ENCODE peak calls at places on chromosomes 2 and 18, in five cellular contexts. R is transverse colon, P is HCT116, F is GM12892, Y is suprapubic skin. E is an unnamed sample.

GRCh38 chr2:81835318-81836000 is 1530.9 kb upstream of the LRRTM1 start:
- DNase-seq in R (no peak), P (no peak), F (no peak), Y (no peak), E (no peak)

GRCh38 chr2:10332402-10333246 is 29.9 kb downstream of the HPCAL1 start:
- DNase-seq in R (no peak), P (no peak), F (no peak), Y (no peak), E (no peak)

GRCh38 chr2:190853659-190854386 is 26.8 kb upstream of the GLS start:
- DNase-seq in R (no peak), P (no peak), F (no peak), Y (no peak), E (no peak)

GRCh38 chr2:201406077-201406662 is 45.1 kb downstream of the TRAK2 start:
- DNase-seq in R (no peak), P (no peak), F (no peak), Y (no peak), E (no peak)

GRCh38 chr2:216520156-216520555 is 21.5 kb downstream of the RPL37A start:
- DNase-seq in R (no peak), P (no peak), F (no peak), Y (no peak), E (no peak)

GRCh38 chr18:22831441-22831904 is 101.7 kb upstream of the RBBP8 start:
- DNase-seq in R (peak), P (peak), F (no peak), Y (no peak), E (no peak)

GRCh38 chr2:196486145-196486544 is 153.4 kb upstream of the CCDC150 start:
- DNase-seq in R (no peak), P (no peak), F (no peak), Y (no peak), E (no peak)

GRCh38 chr2:37570773-37571570 is 100.5 kb downstream of the CDC42EP3 start:
- DNase-seq in R (no peak), P (no peak), F (no peak), Y (peak), E (no peak)

GRCh38 chr18:22337311-22337710 is 80.4 kb downstream of the CTAGE1 start:
- DNase-seq in R (no peak), P (no peak), F (no peak), Y (no peak), E (no peak)

GRCh38 chr2:8457620-8458255 is 224.1 kb upstream of the ID2 start:
- DNase-seq in R (peak), P (no peak), F (no peak), Y (no peak), E (peak)
- TF ChIP-seq POLR2AphosphoS5 in R (peak), P (no peak), F (no peak), Y (no peak), E (no peak)

GRCh38 chr2:231450548-231450989 is 13.7 kb downstream of the NCL start:
- DNase-seq in R (no peak), P (no peak), F (no peak), Y (no peak), E (no peak)
- TF ChIP-seq POLR2AphosphoS5 in R (no peak), P (no peak), F (no peak), Y (no peak), E (no peak)

DNA sequence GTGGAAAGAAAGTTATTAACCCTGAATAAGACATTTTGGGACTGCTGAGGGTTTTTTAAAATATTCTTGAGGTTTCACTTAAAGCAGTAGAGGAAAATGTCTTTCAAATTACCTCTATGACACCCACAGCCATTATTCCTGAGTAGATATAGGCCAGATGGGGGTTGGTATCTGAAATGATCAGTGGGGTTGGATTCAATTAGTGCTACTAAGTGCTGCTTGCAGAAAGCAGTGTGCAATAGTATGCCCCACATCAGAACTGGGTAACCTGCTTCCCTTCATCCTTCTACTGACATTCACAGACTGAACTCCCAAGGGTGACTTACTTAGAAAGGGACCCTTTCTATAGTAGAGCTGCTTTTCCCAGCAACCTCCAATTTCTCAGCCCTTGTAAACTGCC is 7.3 kb upstream of the ETAA1 start:
- DNase-seq in R (no peak), P (no peak), F (no peak), Y (no peak), E (no peak)
- TF ChIP-seq POLR2AphosphoS5 in R (no peak), P (no peak), F (no peak), Y (no peak), E (no peak)

GRCh38 chr2:33477473-33478468 is 1.3 kb downstream of the RASGRP3 start:
- DNase-seq in R (peak), P (no peak), F (no peak), Y (no peak), E (peak)

GRCh38 chr2:33476793-33477190 is 343 bp downstream of the RASGRP3 start:
- DNase-seq in R (no peak), P (no peak), F (no peak), Y (no peak), E (no peak)

GRCh38 chr2:33478968-33479691 is 2.7 kb downstream of the RASGRP3 start:
- DNase-seq in R (peak), P (no peak), F (no peak), Y (no peak), E (no peak)

GRCh38 chr2:33475381-33476099 is 909 bp upstream of the RASGRP3 start:
- DNase-seq in R (peak), P (peak), F (peak), Y (peak), E (peak)

DNA sequence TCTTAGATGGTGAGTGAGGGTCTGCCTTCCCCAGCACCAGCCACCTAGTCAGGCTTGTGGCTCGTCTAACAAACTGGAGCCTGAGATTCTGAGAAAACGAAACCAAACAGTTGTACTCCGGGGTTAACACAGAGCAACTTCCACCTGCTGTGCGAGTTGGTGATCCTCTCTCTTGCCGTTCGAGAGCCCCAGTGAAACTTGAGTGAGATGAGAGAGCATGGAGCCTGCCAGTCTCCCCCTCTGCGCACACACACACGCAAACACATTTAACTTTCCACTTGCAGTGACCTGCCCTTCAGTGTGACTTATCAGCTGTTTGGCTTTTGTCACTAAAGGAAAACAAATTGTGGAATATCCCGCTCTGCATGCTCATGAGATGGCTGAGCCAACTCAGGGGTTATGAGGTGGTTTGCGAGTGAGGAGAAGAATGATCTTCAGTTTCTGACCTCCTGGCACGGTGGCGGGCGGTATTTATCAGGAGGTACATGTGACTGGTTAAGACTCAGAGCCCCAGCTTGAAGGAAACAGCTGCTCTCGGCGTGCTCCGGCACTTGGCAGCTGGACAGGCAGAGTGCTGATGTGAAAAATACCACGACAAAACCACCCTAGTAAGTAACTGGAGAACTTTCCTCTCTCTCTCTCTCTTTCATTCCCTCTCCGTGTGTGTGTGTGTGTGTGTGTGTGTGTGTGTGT is at the start of gene RASGRP3:
- DNase-seq in R (peak), P (peak), F (peak), Y (peak), E (peak)
- TF ChIP-seq POLR2AphosphoS5 in R (peak), P (no peak), F (peak), Y (peak), E (peak)

GRCh38 chr2:60092781-60093180 is 460.7 kb downstream of the BCL11A start:
- DNase-seq in R (no peak), P (no peak), F (no peak), Y (no peak), E (no peak)

GRCh38 chr2:60091311-60091710 is 462.1 kb downstream of the BCL11A start:
- DNase-seq in R (no peak), P (no peak), F (no peak), Y (no peak), E (no peak)

GRCh38 chr2:60094450-60094929 is 459.0 kb downstream of the BCL11A start:
- DNase-seq in R (peak), P (no peak), F (no peak), Y (no peak), E (no peak)

GRCh38 chr2:60096556-60096955 is 456.9 kb downstream of the BCL11A start:
- DNase-seq in R (no peak), P (no peak), F (no peak), Y (no peak), E (no peak)

DNA sequence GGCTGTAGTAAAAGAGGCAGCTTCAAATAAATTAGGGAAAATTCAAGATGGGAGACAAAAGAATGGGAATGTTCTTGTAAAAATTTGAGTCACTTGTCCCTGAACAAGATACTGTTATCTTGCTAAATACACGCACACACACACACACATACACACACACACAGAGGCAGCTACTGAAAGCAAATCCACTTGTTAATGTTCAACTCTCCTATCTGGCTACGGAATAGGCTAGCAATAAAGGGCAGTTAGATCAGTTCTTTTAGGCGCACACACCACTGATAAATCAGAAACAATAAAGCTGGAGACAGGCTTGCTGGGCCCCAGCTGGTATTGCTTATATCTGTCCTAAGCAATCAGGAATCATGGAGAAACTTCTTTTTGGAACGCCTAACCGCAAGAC is 461.6 kb downstream of the BCL11A start:
- DNase-seq in R (peak), P (no peak), F (no peak), Y (no peak), E (no peak)
- TF ChIP-seq POLR2AphosphoS5 in R (peak), P (no peak), F (no peak), Y (no peak), E (no peak)